ENCODE peak calls at places on chromosome 10, in six cellular contexts. V is RWPE1; K is activated CD4-positive, alpha-beta T cell treated with anti-CD3 and anti-CD28 coated beads, Interleukin-2, amount 50 U/mL, for 1 hour; Q is COLO829; F is lung microvascular endothelial cell; E is stromal cell of bone marrow. S is an unnamed sample.
A peak's percentile ranks its signal among the peaks of the same experiment; 100 is the strongest.

GRCh38 chr10:12237265-12238220 is 41.6 kb downstream of the CDC123 start:
- DNase-seq in V (no peak), K (no peak), Q (no peak), F (no peak), E (no peak), S (no peak)

GRCh38 chr10:131109746-131110145 is 201.8 kb downstream of the TCERG1L start:
- DNase-seq in V (no peak), K (no peak), Q (no peak), F (no peak), E (no peak), S (no peak)

GRCh38 chr10:62379394-62379793 is 5.2 kb downstream of the ZNF365 start:
- DNase-seq in V (no peak), K (no peak), Q (no peak), F (no peak), E (no peak), S (no peak)

GRCh38 chr10:76717141-76717540 is 920.5 kb downstream of the KCNMA1 start:
- DNase-seq in V (peak; percentile 70), K (no peak), Q (no peak), F (no peak), E (peak; percentile 66), S (peak; percentile 77)

GRCh38 chr10:92074126-92074887 is 150.7 kb downstream of the BTAF1 start:
- DNase-seq in V (peak; percentile 65), K (no peak), Q (peak; percentile 14), F (peak; percentile 34), E (no peak), S (no peak)

GRCh38 chr10:82071231-82071630 is 196.2 kb downstream of the NRG3 start:
- DNase-seq in V (no peak), K (no peak), Q (no peak), F (no peak), E (no peak), S (no peak)

GRCh38 chr10:118635674-118636402 is 40.4 kb upstream of the PRLHR start:
- DNase-seq in V (no peak), K (no peak), Q (no peak), F (no peak), E (no peak), S (no peak)

GRCh38 chr10:34514290-34514689 is 300.8 kb downstream of the PARD3 start:
- DNase-seq in V (no peak), K (no peak), Q (no peak), F (no peak), E (no peak), S (peak; percentile 82)

GRCh38 chr10:104293021-104293420 is 24.0 kb downstream of the GSTO2 start:
- DNase-seq in V (peak; percentile 50), K (no peak), Q (peak; percentile 18), F (peak; percentile 79), E (no peak), S (peak; percentile 53)

GRCh38 chr10:20330246-20330645 is 514.0 kb downstream of the PLXDC2 start:
- DNase-seq in V (no peak), K (no peak), Q (no peak), F (no peak), E (no peak), S (no peak)

GRCh38 chr10:103917326-103918052 is 495 bp downstream of the STN1 start:
- DNase-seq in V (peak; percentile 51), K (peak; percentile 14), Q (no peak), F (peak; percentile 66), E (no peak), S (no peak)

GRCh38 chr10:132851451-132851850 is 65.5 kb upstream of the NKX6-2 start:
- DNase-seq in V (no peak), K (no peak), Q (no peak), F (no peak), E (no peak), S (no peak)

GRCh38 chr10:62159357-62159756 is 109.3 kb downstream of the RTKN2 start:
- DNase-seq in V (no peak), K (no peak), Q (no peak), F (no peak), E (no peak), S (peak; percentile 8)

GRCh38 chr10:122051609-122052385 is 62.8 kb downstream of the TACC2 start:
- DNase-seq in V (peak; percentile 70), K (no peak), Q (peak; percentile 54), F (peak; percentile 74), E (no peak), S (peak; percentile 73)

GRCh38 chr10:48306870-48307531 is 524 bp downstream of the MAPK8 start:
- DNase-seq in V (peak; percentile 64), K (peak; percentile 64), Q (no peak), F (peak; percentile 68), E (peak; percentile 17), S (peak; percentile 32)

GRCh38 chr10:97618285-97618684 is 15.0 kb downstream of the MORN4 start:
- DNase-seq in V (no peak), K (no peak), Q (no peak), F (no peak), E (no peak), S (no peak)

GRCh38 chr10:99330675-99330924 is 1.4 kb downstream of the CNNM1 start:
- DNase-seq in V (no peak), K (no peak), Q (no peak), F (no peak), E (no peak), S (no peak)

GRCh38 chr10:24518981-24519597 is 204.6 kb downstream of the ARHGAP21 start:
- DNase-seq in V (peak; percentile 61), K (peak; percentile 16), Q (peak; percentile 59), F (peak; percentile 60), E (peak; percentile 38), S (peak; percentile 36)